ENCODE peak calls at places on chromosomes 12 and 14, in six cellular contexts. One of them, this sample, is unnamed.

GRCh38 chr12:95096852-95097251 is 23.4 kb upstream of the NR2C1 start:
- DNase-seq in adrenal gland: no peak
- DNase-seq in uterus: peak; percentile 68
- DNase-seq in HepG2: no peak
- DNase-seq in A673: no peak
- DNase-seq in upper lobe of right lung: no peak
- DNase-seq in this sample: no peak

GRCh38 chr14:71408362-71409035 is 501.2 kb downstream of the PCNX1 start:
- DNase-seq in HepG2: no peak
- DNase-seq in upper lobe of right lung: no peak
- DNase-seq in adrenal gland: no peak
- DNase-seq in uterus: no peak
- DNase-seq in A673: no peak
- DNase-seq in this sample: no peak

GRCh38 chr12:75345531-75345930 is 11.1 kb downstream of the GLIPR1L1 start:
- DNase-seq in A673: no peak
- DNase-seq in adrenal gland: no peak
- DNase-seq in upper lobe of right lung: no peak
- DNase-seq in uterus: no peak
- DNase-seq in HepG2: no peak
- DNase-seq in this sample: no peak

GRCh38 chr14:69056389-69056788 is 77.3 kb upstream of the ACTN1 start:
- DNase-seq in uterus: peak; percentile 53
- DNase-seq in A673: peak; percentile 37
- DNase-seq in upper lobe of right lung: no peak
- DNase-seq in HepG2: no peak
- DNase-seq in adrenal gland: no peak
- DNase-seq in this sample: no peak

GRCh38 chr12:9792961-9793617 is 32.4 kb upstream of the CD69 start:
- DNase-seq in HepG2: no peak
- DNase-seq in adrenal gland: no peak
- DNase-seq in uterus: no peak
- DNase-seq in A673: no peak
- DNase-seq in upper lobe of right lung: no peak
- DNase-seq in this sample: no peak

GRCh38 chr12:84738481-84738972 is 174.1 kb downstream of the SLC6A15 start:
- DNase-seq in adrenal gland: no peak
- DNase-seq in A673: no peak
- DNase-seq in upper lobe of right lung: no peak
- DNase-seq in HepG2: no peak
- DNase-seq in uterus: no peak
- DNase-seq in this sample: no peak

GRCh38 chr12:112839386-112839972 is 47.9 kb downstream of the RPH3A start:
- DNase-seq in upper lobe of right lung: no peak
- DNase-seq in adrenal gland: no peak
- DNase-seq in A673: no peak
- DNase-seq in uterus: no peak
- DNase-seq in HepG2: peak; percentile 85
- DNase-seq in this sample: no peak

GRCh38 chr12:80807640-80808288 is 91.1 kb downstream of the MYF5 start:
- DNase-seq in HepG2: peak; percentile 11
- DNase-seq in A673: no peak
- DNase-seq in uterus: no peak
- DNase-seq in adrenal gland: no peak
- DNase-seq in upper lobe of right lung: no peak
- DNase-seq in this sample: no peak

GRCh38 chr14:44942436-44942835 is 19.3 kb downstream of the KLHL28 start:
- DNase-seq in adrenal gland: no peak
- DNase-seq in HepG2: no peak
- DNase-seq in uterus: no peak
- DNase-seq in A673: no peak
- DNase-seq in upper lobe of right lung: no peak
- DNase-seq in this sample: no peak

GRCh38 chr14:65134651-65135579 is 32.6 kb upstream of the MAX start:
- DNase-seq in uterus: no peak
- DNase-seq in A673: no peak
- DNase-seq in HepG2: no peak
- DNase-seq in upper lobe of right lung: no peak
- DNase-seq in adrenal gland: no peak
- DNase-seq in this sample: peak; percentile 36

GRCh38 chr14:30875788-30876053 is 1.4 kb downstream of the COCH start:
- DNase-seq in upper lobe of right lung: no peak
- DNase-seq in adrenal gland: no peak
- DNase-seq in uterus: no peak
- DNase-seq in HepG2: no peak
- DNase-seq in A673: no peak
- DNase-seq in this sample: no peak

GRCh38 chr12:3809357-3810015 is 56.6 kb upstream of the CRACR2A start:
- DNase-seq in adrenal gland: no peak
- DNase-seq in uterus: no peak
- DNase-seq in HepG2: no peak
- DNase-seq in upper lobe of right lung: no peak
- DNase-seq in A673: no peak
- DNase-seq in this sample: no peak

GRCh38 chr14:21219120-21219519 is 50.1 kb downstream of the HNRNPC start:
- DNase-seq in adrenal gland: no peak
- DNase-seq in upper lobe of right lung: no peak
- DNase-seq in uterus: no peak
- DNase-seq in HepG2: no peak
- DNase-seq in A673: no peak
- DNase-seq in this sample: no peak

GRCh38 chr12:75162845-75163244 is 46.8 kb downstream of the KCNC2 start:
- DNase-seq in upper lobe of right lung: no peak
- DNase-seq in uterus: no peak
- DNase-seq in adrenal gland: no peak
- DNase-seq in A673: no peak
- DNase-seq in HepG2: no peak
- DNase-seq in this sample: no peak

GRCh38 chr12:47808049-47808448 is 11.7 kb downstream of the HDAC7 start:
- DNase-seq in HepG2: no peak
- DNase-seq in uterus: peak; percentile 63
- DNase-seq in adrenal gland: peak; percentile 59
- DNase-seq in upper lobe of right lung: peak; percentile 77
- DNase-seq in A673: no peak
- DNase-seq in this sample: peak; percentile 70

GRCh38 chr12:114835031-114835430 is 151.1 kb upstream of the TBX3 start:
- DNase-seq in A673: no peak
- DNase-seq in adrenal gland: no peak
- DNase-seq in HepG2: no peak
- DNase-seq in upper lobe of right lung: no peak
- DNase-seq in uterus: no peak
- DNase-seq in this sample: no peak

GRCh38 chr14:63214417-63215196 is 10.4 kb downstream of the RHOJ start:
- DNase-seq in HepG2: no peak
- DNase-seq in A673: no peak
- DNase-seq in uterus: no peak
- DNase-seq in upper lobe of right lung: no peak
- DNase-seq in adrenal gland: no peak
- DNase-seq in this sample: no peak

GRCh38 chr14:32332415-32333116 is 3.5 kb downstream of the AKAP6 start:
- DNase-seq in HepG2: no peak
- DNase-seq in upper lobe of right lung: no peak
- DNase-seq in uterus: no peak
- DNase-seq in A673: no peak
- DNase-seq in adrenal gland: no peak
- DNase-seq in this sample: no peak

GRCh38 chr12:61097991-61098580 is 1162.1 kb upstream of the USP15 start:
- DNase-seq in uterus: no peak
- DNase-seq in adrenal gland: no peak
- DNase-seq in A673: no peak
- DNase-seq in upper lobe of right lung: no peak
- DNase-seq in HepG2: no peak
- DNase-seq in this sample: no peak

GRCh38 chr14:103868242-103868897 is 21.0 kb upstream of the PPP1R13B start:
- DNase-seq in upper lobe of right lung: no peak
- DNase-seq in adrenal gland: no peak
- DNase-seq in A673: no peak
- DNase-seq in uterus: no peak
- DNase-seq in HepG2: no peak
- DNase-seq in this sample: no peak

GRCh38 chr12:97575792-97576191 is 113.2 kb downstream of the RMST start:
- DNase-seq in adrenal gland: no peak
- DNase-seq in A673: no peak
- DNase-seq in uterus: no peak
- DNase-seq in HepG2: peak; percentile 43
- DNase-seq in upper lobe of right lung: no peak
- DNase-seq in this sample: no peak

GRCh38 chr14:68148276-68148675 is 328.7 kb downstream of the RAD51B start:
- DNase-seq in HepG2: no peak
- DNase-seq in adrenal gland: no peak
- DNase-seq in A673: no peak
- DNase-seq in uterus: no peak
- DNase-seq in upper lobe of right lung: no peak
- DNase-seq in this sample: no peak

GRCh38 chr12:26971963-26972362 is 33.7 kb downstream of the FGFR1OP2 start:
- DNase-seq in HepG2: no peak
- DNase-seq in upper lobe of right lung: no peak
- DNase-seq in A673: no peak
- DNase-seq in adrenal gland: no peak
- DNase-seq in uterus: no peak
- DNase-seq in this sample: peak; percentile 68

GRCh38 chr14:21719841-21720240 is 46.2 kb upstream of the OR4E1 start:
- DNase-seq in A673: no peak
- DNase-seq in adrenal gland: no peak
- DNase-seq in uterus: no peak
- DNase-seq in upper lobe of right lung: no peak
- DNase-seq in HepG2: no peak
- DNase-seq in this sample: no peak

GRCh38 chr14:105221598-105222178 is 26.6 kb upstream of the BTBD6 start:
- DNase-seq in uterus: no peak
- DNase-seq in adrenal gland: no peak
- DNase-seq in upper lobe of right lung: no peak
- DNase-seq in HepG2: no peak
- DNase-seq in A673: no peak
- DNase-seq in this sample: no peak

GRCh38 chr14:105123981-105124836 is 44.4 kb downstream of the JAG2 start:
- DNase-seq in upper lobe of right lung: no peak
- DNase-seq in A673: no peak
- DNase-seq in adrenal gland: peak; percentile 14
- DNase-seq in HepG2: no peak
- DNase-seq in uterus: no peak
- DNase-seq in this sample: no peak

GRCh38 chr14:74616507-74616906 is 4.5 kb upstream of the LTBP2 start:
- DNase-seq in A673: peak; percentile 57
- DNase-seq in upper lobe of right lung: no peak
- DNase-seq in adrenal gland: peak; percentile 52
- DNase-seq in uterus: no peak
- DNase-seq in HepG2: no peak
- DNase-seq in this sample: no peak
- H3K4me3 ChIP-seq in A673: no peak overlapping the region
- H3K4me3 ChIP-seq in upper lobe of right lung: no peak overlapping the region
- H3K4me3 ChIP-seq in adrenal gland: no peak overlapping the region
- H3K4me3 ChIP-seq in uterus: no peak overlapping the region
- H3K4me3 ChIP-seq in HepG2: no peak overlapping the region
- H3K4me3 ChIP-seq in this sample: no peak overlapping the region

GRCh38 chr12:25001311-25001710 is 52.4 kb upstream of the BCAT1 start:
- DNase-seq in HepG2: no peak
- DNase-seq in uterus: no peak
- DNase-seq in upper lobe of right lung: no peak
- DNase-seq in adrenal gland: no peak
- DNase-seq in A673: no peak
- DNase-seq in this sample: no peak

GRCh38 chr12:25009511-25010092 is 60.7 kb upstream of the BCAT1 start:
- DNase-seq in upper lobe of right lung: no peak
- DNase-seq in uterus: no peak
- DNase-seq in HepG2: no peak
- DNase-seq in adrenal gland: no peak
- DNase-seq in A673: no peak
- DNase-seq in this sample: no peak

GRCh38 chr12:25004447-25004846 is 55.5 kb upstream of the BCAT1 start:
- DNase-seq in uterus: no peak
- DNase-seq in adrenal gland: no peak
- DNase-seq in HepG2: no peak
- DNase-seq in A673: no peak
- DNase-seq in upper lobe of right lung: no peak
- DNase-seq in this sample: no peak

DNA sequence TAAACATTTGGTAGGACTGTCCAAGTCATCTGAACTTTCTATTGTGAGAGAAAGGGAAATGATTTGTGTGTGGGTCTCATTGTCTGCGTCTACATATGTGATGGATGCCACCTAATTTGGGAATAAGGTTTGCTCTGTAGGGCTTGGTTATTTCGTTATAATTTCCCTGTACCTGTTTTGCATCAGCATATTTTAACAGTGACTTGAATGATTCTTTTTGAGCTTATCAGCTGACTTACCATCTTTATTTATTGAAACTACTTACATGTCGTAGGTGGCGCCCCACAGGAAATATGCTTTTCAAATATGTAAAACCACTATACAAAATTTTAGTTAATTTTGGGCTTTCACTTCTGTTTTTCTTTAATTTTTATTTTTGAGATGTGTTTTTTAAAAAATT is 56.5 kb upstream of the BCAT1 start:
- DNase-seq in adrenal gland: no peak
- DNase-seq in upper lobe of right lung: no peak
- DNase-seq in uterus: no peak
- DNase-seq in HepG2: no peak
- DNase-seq in A673: no peak
- DNase-seq in this sample: no peak
- H3K4me3 ChIP-seq in adrenal gland: no peak overlapping the region
- H3K4me3 ChIP-seq in upper lobe of right lung: no peak overlapping the region
- H3K4me3 ChIP-seq in uterus: no peak overlapping the region
- H3K4me3 ChIP-seq in HepG2: no peak overlapping the region
- H3K4me3 ChIP-seq in A673: no peak overlapping the region
- H3K4me3 ChIP-seq in this sample: no peak overlapping the region

GRCh38 chr12:103441437-103442186 is 54.2 kb downstream of the C12orf42 start:
- DNase-seq in adrenal gland: no peak
- DNase-seq in HepG2: no peak
- DNase-seq in A673: no peak
- DNase-seq in upper lobe of right lung: no peak
- DNase-seq in uterus: no peak
- DNase-seq in this sample: peak; percentile 62
- H3K4me3 ChIP-seq in adrenal gland: no peak overlapping the region
- H3K4me3 ChIP-seq in HepG2: no peak overlapping the region
- H3K4me3 ChIP-seq in A673: no peak overlapping the region
- H3K4me3 ChIP-seq in upper lobe of right lung: no peak overlapping the region
- H3K4me3 ChIP-seq in uterus: no peak overlapping the region
- H3K4me3 ChIP-seq in this sample: peak overlapping the region; percentile 44

DNA sequence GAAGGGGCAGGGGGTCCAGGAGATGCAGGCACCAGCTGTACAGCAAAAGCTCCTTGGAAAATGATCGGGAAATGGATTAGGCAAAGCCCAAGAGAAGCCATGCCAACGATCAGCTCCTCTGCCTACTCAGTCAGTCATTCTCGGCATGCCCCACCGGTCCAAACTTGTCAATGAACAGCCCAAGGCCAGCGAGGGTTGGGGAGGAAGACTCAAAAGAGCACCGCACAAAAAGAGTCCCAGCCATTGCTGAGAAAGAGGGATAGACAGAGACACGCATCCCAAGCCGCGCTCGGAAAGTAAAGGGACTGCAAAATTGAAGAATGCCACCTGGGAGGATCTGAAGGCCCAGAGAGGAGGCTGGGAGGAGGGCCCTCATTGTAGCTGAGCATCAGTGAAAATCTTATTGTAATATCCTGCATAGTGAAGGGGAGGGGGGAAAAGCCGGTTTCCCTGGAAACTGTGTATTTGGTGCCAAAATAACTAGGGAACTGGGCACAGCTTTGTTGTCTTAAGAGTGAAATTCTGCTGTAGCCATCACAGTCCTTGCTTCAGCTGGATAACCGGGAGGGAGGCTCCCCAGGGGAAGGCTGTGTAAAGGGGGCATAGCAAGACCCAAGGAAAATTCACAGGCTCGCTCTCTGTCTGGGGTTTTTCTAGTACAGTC is 4.7 kb downstream of the KDM2B start:
- DNase-seq in uterus: no peak
- DNase-seq in HepG2: no peak
- DNase-seq in upper lobe of right lung: no peak
- DNase-seq in A673: no peak
- DNase-seq in adrenal gland: no peak
- DNase-seq in this sample: no peak
- H3K4me3 ChIP-seq in uterus: no peak overlapping the region
- H3K4me3 ChIP-seq in HepG2: no peak overlapping the region
- H3K4me3 ChIP-seq in upper lobe of right lung: no peak overlapping the region
- H3K4me3 ChIP-seq in A673: no peak overlapping the region
- H3K4me3 ChIP-seq in adrenal gland: no peak overlapping the region
- H3K4me3 ChIP-seq in this sample: no peak overlapping the region